ENCODE peak calls at places on chromosomes 6 and 20, in five cellular contexts. Q, O, J, Z and A are unnamed samples.

GRCh38 chr6:118401325-118401998 is 146.6 kb upstream of the PLN start:
- DNase-seq in Q (no peak), O (no peak), J (no peak), Z (no peak), A (no peak)

GRCh38 chr6:444653-445275 is 53.2 kb downstream of the IRF4 start:
- DNase-seq in Q (no peak), O (no peak), J (no peak), Z (no peak), A (no peak)

GRCh38 chr20:51451484-51451883 is 91.0 kb downstream of the NFATC2 start:
- DNase-seq in Q (no peak), O (no peak), J (no peak), Z (no peak), A (no peak)

GRCh38 chr6:36422714-36423100 is 19.9 kb downstream of the PXT1 start:
- DNase-seq in Q (no peak), O (no peak), J (no peak), Z (no peak), A (no peak)

GRCh38 chr6:11921017-11921438 is 91.1 kb upstream of the HIVEP1 start:
- DNase-seq in Q (peak), O (no peak), J (no peak), Z (peak), A (no peak)

GRCh38 chr6:51511081-51511480 is 576.3 kb downstream of the PKHD1 start:
- DNase-seq in Q (no peak), O (no peak), J (no peak), Z (no peak), A (no peak)

GRCh38 chr20:10236540-10237533 is 18.2 kb downstream of the SNAP25 start:
- DNase-seq in Q (no peak), O (no peak), J (no peak), Z (no peak), A (no peak)

GRCh38 chr20:5674176-5674660 is 76.0 kb upstream of the SHLD1 start:
- DNase-seq in Q (no peak), O (no peak), J (no peak), Z (no peak), A (no peak)

GRCh38 chr6:5172057-5172683 is 87.0 kb downstream of the PPP1R3G start:
- DNase-seq in Q (no peak), O (no peak), J (peak), Z (no peak), A (no peak)

GRCh38 chr6:30206799-30207618 is 6.2 kb downstream of the TRIM26 start:
- DNase-seq in Q (peak), O (no peak), J (no peak), Z (peak), A (no peak)

GRCh38 chr6:6661684-6662083 is 73.2 kb downstream of the LY86 start:
- DNase-seq in Q (peak), O (no peak), J (peak), Z (peak), A (peak)

GRCh38 chr20:31472395-31473330 is 2.3 kb downstream of the DEFB124 start:
- DNase-seq in Q (no peak), O (no peak), J (no peak), Z (peak), A (no peak)

GRCh38 chr6:122789078-122789861 is at the start of gene SMPDL3A:
- DNase-seq in Q (peak), O (peak), J (peak), Z (peak), A (no peak)

GRCh38 chr20:3109350-3110302 is 25.1 kb upstream of the AVP start:
- DNase-seq in Q (no peak), O (no peak), J (no peak), Z (no peak), A (no peak)

GRCh38 chr6:65786815-65787214 is 79.8 kb upstream of the EYS start:
- DNase-seq in Q (no peak), O (no peak), J (no peak), Z (no peak), A (no peak)

GRCh38 chr6:100460650-100461204 is 4.0 kb downstream of the SIM1 start:
- DNase-seq in Q (no peak), O (no peak), J (peak), Z (peak), A (no peak)

GRCh38 chr6:108195209-108195608 is 29.4 kb downstream of the NR2E1 start:
- DNase-seq in Q (no peak), O (no peak), J (no peak), Z (no peak), A (no peak)

GRCh38 chr20:45383131-45383530 is 5.0 kb upstream of the TP53TG5 start:
- DNase-seq in Q (no peak), O (no peak), J (no peak), Z (no peak), A (no peak)

GRCh38 chr6:157656437-157657005 is 166.5 kb upstream of the SNX9 start:
- DNase-seq in Q (no peak), O (no peak), J (no peak), Z (no peak), A (no peak)

GRCh38 chr6:161079566-161080262 is 88.1 kb downstream of the MAP3K4 start:
- DNase-seq in Q (no peak), O (no peak), J (no peak), Z (peak), A (no peak)

GRCh38 chr6:105174512-105174911 is 5.3 kb downstream of the POPDC3 start:
- DNase-seq in Q (no peak), O (no peak), J (no peak), Z (peak), A (no peak)

GRCh38 chr6:12602951-12603710 is 113.4 kb upstream of the PHACTR1 start:
- DNase-seq in Q (no peak), O (no peak), J (no peak), Z (peak), A (peak)

GRCh38 chr6:156780117-156780641 is 3.0 kb downstream of the ARID1B start:
- DNase-seq in Q (peak), O (no peak), J (peak), Z (peak), A (peak)

GRCh38 chr6:162971346-162971745 is 243.6 kb downstream of the PACRG start:
- DNase-seq in Q (no peak), O (no peak), J (no peak), Z (no peak), A (no peak)

GRCh38 chr20:45427236-45428149 is 11.6 kb downstream of the PIGT start:
- DNase-seq in Q (peak), O (no peak), J (no peak), Z (no peak), A (no peak)

GRCh38 chr6:1310628-1311399 is 1.1 kb upstream of the FOXQ1 start:
- DNase-seq in Q (peak), O (no peak), J (no peak), Z (no peak), A (no peak)

GRCh38 chr6:127365874-127366273 is 22.5 kb upstream of the ECHDC1 start:
- DNase-seq in Q (no peak), O (no peak), J (no peak), Z (no peak), A (no peak)

GRCh38 chr6:130070747-130071146 is 52.4 kb downstream of the L3MBTL3 start:
- DNase-seq in Q (no peak), O (no peak), J (peak), Z (peak), A (no peak)

GRCh38 chr20:46901638-46902037 is 7.0 kb downstream of the EYA2 start:
- DNase-seq in Q (no peak), O (no peak), J (no peak), Z (no peak), A (no peak)